ENCODE peak calls at places on chromosomes 5 and 9, in seven cellular contexts. P, E, T, Q, U, B and W are unnamed samples.

GRCh38 chr5:55915783-55916182 is 64.6 kb downstream of the IL31RA start:
- DNase-seq in P (no peak), E (no peak), T (no peak), Q (no peak), U (no peak), B (no peak), W (no peak)

GRCh38 chr9:38352716-38353334 is 39.7 kb upstream of the ALDH1B1 start:
- DNase-seq in P (no peak), E (no peak), T (no peak), Q (no peak), U (no peak), B (no peak), W (no peak)

GRCh38 chr9:118651511-118651910 is 717.7 kb downstream of the BRINP1 start:
- DNase-seq in P (no peak), E (no peak), T (no peak), Q (no peak), U (no peak), B (no peak), W (no peak)

GRCh38 chr9:126549246-126550006 is 64.3 kb upstream of the LMX1B start:
- DNase-seq in P (no peak), E (no peak), T (no peak), Q (no peak), U (no peak), B (no peak), W (peak)

GRCh38 chr5:115243412-115243811 is 19.3 kb downstream of the PGGT1B start:
- DNase-seq in P (no peak), E (no peak), T (no peak), Q (no peak), U (no peak), B (peak), W (no peak)

GRCh38 chr5:9546973-9547947 is 1.4 kb upstream of the SEMA5A start:
- DNase-seq in P (no peak), E (no peak), T (no peak), Q (no peak), U (no peak), B (peak), W (peak)

GRCh38 chr5:123830575-123830974 is 318.6 kb downstream of the CSNK1G3 start:
- DNase-seq in P (no peak), E (no peak), T (no peak), Q (no peak), U (no peak), B (no peak), W (no peak)

GRCh38 chr5:138110266-138110963 is 26.6 kb downstream of the WNT8A start:
- DNase-seq in P (no peak), E (no peak), T (no peak), Q (peak), U (no peak), B (no peak), W (no peak)

GRCh38 chr9:129171993-129172751 is 5.9 kb downstream of the IER5L start:
- DNase-seq in P (no peak), E (no peak), T (no peak), Q (no peak), U (no peak), B (no peak), W (no peak)

GRCh38 chr5:103036601-103037000 is 83.3 kb downstream of the GIN1 start:
- DNase-seq in P (no peak), E (no peak), T (no peak), Q (no peak), U (no peak), B (peak), W (no peak)

GRCh38 chr5:126464959-126465358 is 41.8 kb downstream of the GRAMD2B start:
- DNase-seq in P (no peak), E (no peak), T (no peak), Q (no peak), U (no peak), B (no peak), W (peak)

GRCh38 chr5:34626036-34626435 is 30.1 kb upstream of the RAI14 start:
- DNase-seq in P (peak), E (no peak), T (no peak), Q (no peak), U (no peak), B (peak), W (no peak)

GRCh38 chr9:30774326-30774725 is 1610.1 kb upstream of the ACO1 start:
- DNase-seq in P (no peak), E (no peak), T (peak), Q (no peak), U (no peak), B (no peak), W (peak)

GRCh38 chr5:111775224-111775623 is 18.2 kb upstream of the NREP start:
- DNase-seq in P (no peak), E (no peak), T (no peak), Q (no peak), U (no peak), B (peak), W (no peak)

GRCh38 chr5:54004697-54005096 is 305.7 kb downstream of the ARL15 start:
- DNase-seq in P (no peak), E (no peak), T (no peak), Q (no peak), U (no peak), B (no peak), W (no peak)

GRCh38 chr5:112279082-112279481 is 140.0 kb downstream of the EPB41L4A start:
- DNase-seq in P (no peak), E (no peak), T (no peak), Q (no peak), U (no peak), B (no peak), W (no peak)

GRCh38 chr5:28542968-28543367 is 1504.6 kb upstream of the CDH9 start:
- DNase-seq in P (peak), E (no peak), T (no peak), Q (no peak), U (no peak), B (peak), W (peak)

GRCh38 chr9:6584881-6585597 is 60.5 kb downstream of the GLDC start:
- DNase-seq in P (no peak), E (no peak), T (no peak), Q (peak), U (no peak), B (peak), W (peak)

GRCh38 chr5:77569409-77569808 is 69.1 kb downstream of the OTP start:
- DNase-seq in P (no peak), E (no peak), T (no peak), Q (no peak), U (no peak), B (peak), W (no peak)

GRCh38 chr5:96199713-96200183 is 233.3 kb downstream of the PCSK1 start:
- DNase-seq in P (no peak), E (no peak), T (no peak), Q (no peak), U (no peak), B (no peak), W (peak)

GRCh38 chr5:55601209-55601618 is 66.5 kb upstream of the PLPP1 start:
- DNase-seq in P (peak), E (peak), T (peak), Q (no peak), U (peak), B (peak), W (peak)

GRCh38 chr9:133948571-133949485 is 43.3 kb downstream of the VAV2 start:
- DNase-seq in P (no peak), E (no peak), T (no peak), Q (no peak), U (no peak), B (no peak), W (peak)

GRCh38 chr9:82202808-82203207 is 214.2 kb downstream of the SPATA31D1 start:
- DNase-seq in P (peak), E (no peak), T (no peak), Q (no peak), U (no peak), B (peak), W (no peak)

GRCh38 chr5:134099939-134100282 is 14.6 kb upstream of the TCF7 start:
- DNase-seq in P (no peak), E (no peak), T (no peak), Q (no peak), U (no peak), B (no peak), W (no peak)

GRCh38 chr5:36079200-36079761 is 12.6 kb upstream of the UGT3A2 start:
- DNase-seq in P (peak), E (no peak), T (peak), Q (peak), U (no peak), B (peak), W (peak)

GRCh38 chr9:87342743-87343142 is 154.9 kb upstream of the DAPK1 start:
- DNase-seq in P (no peak), E (no peak), T (no peak), Q (no peak), U (no peak), B (peak), W (peak)

GRCh38 chr9:131204285-131204684 is 72.0 kb downstream of the FAM78A start:
- DNase-seq in P (no peak), E (no peak), T (no peak), Q (no peak), U (no peak), B (no peak), W (no peak)

GRCh38 chr5:141701341-141702119 is 19.5 kb upstream of the ARAP3 start:
- DNase-seq in P (no peak), E (no peak), T (peak), Q (no peak), U (no peak), B (no peak), W (no peak)

GRCh38 chr5:51475628-51476027 is 92.4 kb downstream of the ISL1 start:
- DNase-seq in P (no peak), E (no peak), T (no peak), Q (no peak), U (no peak), B (no peak), W (no peak)

GRCh38 chr5:80275347-80275746 is 19.5 kb upstream of the SERINC5 start:
- DNase-seq in P (no peak), E (no peak), T (no peak), Q (peak), U (no peak), B (peak), W (peak)

GRCh38 chr5:172733179-172733973 is 37.6 kb downstream of the DUSP1 start:
- DNase-seq in P (peak), E (peak), T (no peak), Q (no peak), U (no peak), B (peak), W (peak)

GRCh38 chr5:35294017-35294416 is 63.7 kb upstream of the PRLR start:
- DNase-seq in P (no peak), E (no peak), T (no peak), Q (no peak), U (no peak), B (no peak), W (no peak)

GRCh38 chr5:95848701-95849100 is 26.2 kb upstream of the GLRX start:
- DNase-seq in P (no peak), E (no peak), T (no peak), Q (no peak), U (no peak), B (no peak), W (no peak)

GRCh38 chr9:72333758-72334157 is 31.2 kb downstream of the ZFAND5 start:
- DNase-seq in P (no peak), E (no peak), T (no peak), Q (no peak), U (no peak), B (no peak), W (no peak)

GRCh38 chr9:114112778-114113585 is 13.9 kb upstream of the KIF12 start:
- DNase-seq in P (no peak), E (peak), T (no peak), Q (no peak), U (peak), B (peak), W (peak)